ENCODE peak calls at places on chromosomes 1 and 21, in seven cellular contexts. G is NCI-H2029, J is amniotic stem cell, O is endothelial cell, Q is psoas muscle, A is HL-60, X is nucleus accumbens. B is an unnamed sample.

GRCh38 chr1:38047603-38048146 is 1.1 kb upstream of the POU3F1 start:
- DNase-seq in G (no peak), J (no peak), O (peak; percentile 61), Q (no peak), A (no peak), X (no peak), B (no peak)

GRCh38 chr1:27321813-27322568 is at the start of gene TMEM222:
- DNase-seq in G (peak; percentile 93), J (peak; percentile 94), O (peak; percentile 99), Q (peak; percentile 99), A (peak; percentile 99), X (peak; percentile 99), B (peak; percentile 96)

GRCh38 chr1:169368406-169368769 is 393 bp downstream of the BLZF1 start:
- DNase-seq in G (no peak), J (no peak), O (peak; percentile 15), Q (no peak), A (no peak), X (no peak), B (peak; percentile 30)

GRCh38 chr1:78441921-78442320 is 48.9 kb upstream of the PTGFR start:
- DNase-seq in G (no peak), J (no peak), O (no peak), Q (no peak), A (no peak), X (no peak), B (no peak)

GRCh38 chr1:22207605-22208264 is 64.8 kb upstream of the WNT4 start:
- DNase-seq in G (no peak), J (no peak), O (no peak), Q (no peak), A (no peak), X (no peak), B (no peak)

GRCh38 chr21:42405064-42406059 is 1.7 kb downstream of the UBASH3A start:
- DNase-seq in G (no peak), J (no peak), O (no peak), Q (no peak), A (no peak), X (no peak), B (no peak)

GRCh38 chr1:203289281-203289981 is 15.9 kb upstream of the BTG2 start:
- DNase-seq in G (no peak), J (no peak), O (no peak), Q (no peak), A (peak; percentile 92), X (no peak), B (no peak)

GRCh38 chr1:223628233-223628632 is 37.3 kb downstream of the CAPN8 start:
- DNase-seq in G (peak; percentile 32), J (no peak), O (peak; percentile 66), Q (peak; percentile 42), A (no peak), X (peak; percentile 4), B (no peak)

GRCh38 chr1:198001776-198002408 is 84.7 kb downstream of the LHX9 start:
- DNase-seq in G (no peak), J (no peak), O (no peak), Q (no peak), A (no peak), X (no peak), B (no peak)

GRCh38 chr1:214747050-214747615 is 144.1 kb downstream of the CENPF start:
- DNase-seq in G (no peak), J (no peak), O (no peak), Q (no peak), A (no peak), X (no peak), B (no peak)

GRCh38 chr21:39712976-39713375 is 32.0 kb upstream of the IGSF5 start:
- DNase-seq in G (peak; percentile 64), J (no peak), O (no peak), Q (no peak), A (no peak), X (no peak), B (no peak)

GRCh38 chr1:109579496-109579895 is 31.1 kb downstream of the GNAI3 start:
- DNase-seq in G (no peak), J (no peak), O (no peak), Q (no peak), A (no peak), X (no peak), B (no peak)

GRCh38 chr1:36094621-36095061 is 5.9 kb downstream of the ADPRS start:
- DNase-seq in G (no peak), J (no peak), O (no peak), Q (no peak), A (no peak), X (no peak), B (no peak)

GRCh38 chr1:71350805-71351204 is 270.0 kb upstream of the ZRANB2 start:
- DNase-seq in G (no peak), J (no peak), O (no peak), Q (no peak), A (no peak), X (no peak), B (no peak)

GRCh38 chr1:237012789-237013383 is 8.6 kb upstream of the MT1HL1 start:
- DNase-seq in G (peak; percentile 14), J (no peak), O (no peak), Q (no peak), A (no peak), X (no peak), B (no peak)

GRCh38 chr21:43667191-43667904 is 8.0 kb downstream of the RRP1B start:
- DNase-seq in G (no peak), J (no peak), O (no peak), Q (no peak), A (no peak), X (no peak), B (no peak)

GRCh38 chr1:242019018-242019417 is 20.1 kb upstream of the MAP1LC3C start:
- DNase-seq in G (no peak), J (no peak), O (no peak), Q (no peak), A (no peak), X (no peak), B (no peak)

GRCh38 chr1:109628540-109629321 is 9.1 kb downstream of the AMPD2 start:
- DNase-seq in G (peak; percentile 24), J (no peak), O (no peak), Q (no peak), A (no peak), X (no peak), B (no peak)

GRCh38 chr1:100538935-100539835 is 1.2 kb downstream of the GPR88 start:
- DNase-seq in G (no peak), J (no peak), O (peak; percentile 24), Q (peak; percentile 19), A (no peak), X (no peak), B (no peak)

GRCh38 chr1:115748396-115749130 is 20.0 kb downstream of the CASQ2 start:
- DNase-seq in G (no peak), J (peak; percentile 6), O (no peak), Q (no peak), A (no peak), X (no peak), B (no peak)

GRCh38 chr1:27603320-27603961 is 503 bp downstream of the AHDC1 start:
- DNase-seq in G (peak; percentile 65), J (no peak), O (peak; percentile 46), Q (peak; percentile 57), A (no peak), X (peak; percentile 77), B (no peak)

GRCh38 chr1:68049941-68050878 is at the start of gene DIRAS3:
- DNase-seq in G (no peak), J (peak; percentile 12), O (peak; percentile 11), Q (no peak), A (no peak), X (no peak), B (no peak)

GRCh38 chr1:235128453-235129328 is at the start of gene TOMM20:
- DNase-seq in G (peak; percentile 92), J (peak; percentile 93), O (peak; percentile 96), Q (peak; percentile 96), A (peak; percentile 99), X (peak; percentile 94), B (peak; percentile 98)

GRCh38 chr1:36387141-36387949 is 1.6 kb upstream of the STK40 start:
- DNase-seq in G (no peak), J (peak; percentile 47), O (no peak), Q (peak; percentile 41), A (no peak), X (no peak), B (peak; percentile 24)

GRCh38 chr1:39822146-39822545 is 33.5 kb upstream of the BMP8B start:
- DNase-seq in G (no peak), J (no peak), O (no peak), Q (no peak), A (no peak), X (no peak), B (no peak)

GRCh38 chr1:184563308-184563707 is 176.5 kb downstream of the C1orf21 start:
- DNase-seq in G (no peak), J (peak; percentile 3), O (no peak), Q (no peak), A (no peak), X (no peak), B (peak; percentile 30)

GRCh38 chr1:171296897-171297296 is 17.1 kb upstream of the FMO4 start:
- DNase-seq in G (no peak), J (no peak), O (no peak), Q (no peak), A (no peak), X (no peak), B (no peak)

B was measured in NCI-H2227 treated with DMSO at 0.1 percent for 48 hours.